ENCODE peak calls at places on chromosomes 13 and 19, in seven cellular contexts. W, T, O, M, D, S and K are unnamed samples.

GRCh38 chr19:35314031-35314430 is 15.0 kb upstream of the CD22 start:
- DNase-seq in M (no peak), T (no peak), O (no peak), D (no peak), W (no peak), S (no peak), K (no peak)

GRCh38 chr13:77980592-77980991 is 62.0 kb upstream of the EDNRB start:
- DNase-seq in O (peak), S (peak), M (no peak), T (no peak), D (peak), W (peak), K (peak)

GRCh38 chr19:2478756-2479555 is 3.0 kb downstream of the GADD45B start:
- DNase-seq in O (peak), S (no peak), M (no peak), T (no peak), D (peak), W (peak), K (no peak)

GRCh38 chr19:49326165-49326704 is 1.2 kb upstream of the SLC6A16 start:
- DNase-seq in M (no peak), D (no peak), W (no peak), O (no peak), S (no peak), T (no peak), K (no peak)

GRCh38 chr13:109100705-109101104 is 471.3 kb downstream of the MYO16 start:
- DNase-seq in D (no peak), M (no peak), S (no peak), W (peak), O (no peak), T (no peak), K (no peak)

GRCh38 chr19:47663435-47663910 is 49.7 kb upstream of the EHD2 start:
- DNase-seq in D (peak), O (peak), W (peak), M (no peak), S (peak), T (no peak), K (peak)

GRCh38 chr19:17620696-17621095 is 65.2 kb downstream of the COLGALT1 start:
- DNase-seq in D (no peak), T (no peak), O (no peak), M (no peak), W (no peak), S (no peak), K (no peak)

GRCh38 chr19:39943586-39943985 is 9.2 kb upstream of the FCGBP start:
- DNase-seq in S (no peak), O (no peak), W (no peak), M (no peak), D (no peak), T (no peak), K (no peak)

GRCh38 chr19:48746738-48747575 is at the start of gene IZUMO1:
- DNase-seq in S (peak), D (peak), T (no peak), M (no peak), W (peak), O (peak), K (peak)

GRCh38 chr13:34207334-34207733 is 389.4 kb downstream of the RFC3 start:
- DNase-seq in M (no peak), T (no peak), D (peak), W (peak), S (peak), O (peak), K (peak)

GRCh38 chr19:1122972-1123363 is 19.2 kb downstream of the GPX4 start:
- DNase-seq in S (no peak), W (peak), O (peak), M (no peak), D (peak), T (peak), K (no peak)

GRCh38 chr13:75771818-75772217 is 135.7 kb downstream of the LMO7 start:
- DNase-seq in W (peak), O (peak), D (peak), S (no peak), T (no peak), M (no peak), K (peak)

GRCh38 chr13:42478531-42479156 is 95.3 kb upstream of the TNFSF11 start:
- DNase-seq in W (peak), S (no peak), T (no peak), M (no peak), O (peak), D (peak), K (peak)

GRCh38 chr13:36412736-36413135 is 19.6 kb upstream of the CCNA1 start:
- DNase-seq in W (peak), D (peak), M (no peak), S (no peak), O (no peak), T (no peak), K (no peak)

GRCh38 chr13:110683203-110683883 is 22.6 kb downstream of the CARS2 start:
- DNase-seq in D (peak), W (peak), O (peak), S (no peak), T (no peak), M (no peak), K (no peak)

GRCh38 chr19:2315818-2316353 is 7.9 kb upstream of the LINGO3 start:
- DNase-seq in M (no peak), O (peak), D (peak), T (peak), S (no peak), W (peak), K (peak)

GRCh38 chr19:2035590-2035991 is 15.5 kb downstream of the MKNK2 start:
- DNase-seq in W (no peak), M (no peak), D (no peak), S (no peak), O (no peak), T (no peak), K (no peak)

GRCh38 chr19:46787331-46788100 is 878 bp downstream of the SLC1A5 start:
- DNase-seq in W (peak), D (peak), O (peak), T (no peak), M (peak), S (no peak), K (no peak)

GRCh38 chr19:999379-999719 is 870 bp upstream of the GRIN3B start:
- DNase-seq in D (no peak), S (no peak), O (no peak), W (no peak), M (no peak), T (no peak), K (no peak)

GRCh38 chr13:73061478-73062275 is 2.9 kb downstream of the KLF5 start:
- DNase-seq in T (no peak), W (no peak), D (peak), M (peak), S (no peak), O (no peak), K (no peak)

GRCh38 chr19:16025108-16026101 is 50.9 kb upstream of the TPM4 start:
- DNase-seq in T (peak), D (peak), M (no peak), S (peak), W (peak), O (peak), K (no peak)

GRCh38 chr19:53908106-53908932 is 759 bp upstream of the CACNG7 start:
- DNase-seq in T (no peak), O (peak), S (no peak), D (peak), M (peak), W (peak), K (peak)

GRCh38 chr19:2462635-2463421 is 6.1 kb upstream of the LMNB2 start:
- DNase-seq in O (peak), D (peak), W (peak), T (no peak), S (peak), M (peak), K (peak)

GRCh38 chr13:45242070-45242469 is 41.2 kb upstream of the KCTD4 start:
- DNase-seq in W (peak), T (no peak), D (peak), S (no peak), O (peak), M (no peak), K (peak)